ENCODE peak calls at places on chromosomes 11 and 22, in seven cellular contexts. U is H1, C is SK-N-SH, H is HCT116, A is K562, S is GM12878, K is HepG2. M is an unnamed sample.
A peak's percentile ranks its signal among the peaks of the same experiment; 100 is the strongest.

GRCh38 chr22:24433868-24434471 is 6.6 kb downstream of the ADORA2A start:
- DNase-seq in U (no peak), C (peak; percentile 18), H (no peak), A (no peak), S (peak; percentile 90), K (no peak), M (no peak)

GRCh38 chr11:55847453-55847852 is 8.9 kb downstream of the OR5D16 start:
- DNase-seq in U (no peak), C (no peak), H (no peak), A (no peak), S (no peak), K (no peak), M (no peak)

GRCh38 chr22:33557836-33558235 is 362.4 kb downstream of the LARGE1 start:
- DNase-seq in U (no peak), C (no peak), H (no peak), A (no peak), S (no peak), K (no peak), M (no peak)

GRCh38 chr11:2975594-2975993 is 16.5 kb downstream of the NAP1L4 start:
- DNase-seq in U (no peak), C (peak; percentile 44), H (peak; percentile 36), A (peak; percentile 37), S (no peak), K (peak; percentile 50), M (peak; percentile 69)

GRCh38 chr11:65160643-65161042 is 9.4 kb upstream of the SPDYC start:
- DNase-seq in U (no peak), C (no peak), H (no peak), A (no peak), S (no peak), K (no peak), M (no peak)

GRCh38 chr22:34111210-34111824 is 191.0 kb upstream of the LARGE1 start:
- DNase-seq in U (peak; percentile 59), C (peak; percentile 48), H (no peak), A (peak; percentile 11), S (no peak), K (peak; percentile 22), M (peak; percentile 56)

GRCh38 chr11:69873166-69874077 is 54.2 kb upstream of the FGF3 start:
- DNase-seq in U (no peak), C (no peak), H (no peak), A (no peak), S (no peak), K (no peak), M (no peak)

GRCh38 chr11:82854242-82854641 is 46.0 kb downstream of the PRCP start:
- DNase-seq in U (no peak), C (no peak), H (no peak), A (no peak), S (no peak), K (no peak), M (no peak)

GRCh38 chr11:12005476-12005875 is 3.0 kb downstream of the DKK3 start:
- DNase-seq in U (no peak), C (no peak), H (no peak), A (no peak), S (no peak), K (no peak), M (no peak)

GRCh38 chr11:68142441-68143309 is 21.5 kb upstream of the CHKA start:
- DNase-seq in U (no peak), C (no peak), H (no peak), A (no peak), S (no peak), K (no peak), M (no peak)

GRCh38 chr11:71352226-71352625 is 96.0 kb downstream of the DHCR7 start:
- DNase-seq in U (no peak), C (no peak), H (no peak), A (no peak), S (no peak), K (no peak), M (no peak)

GRCh38 chr22:47563406-47564157 is 801.1 kb downstream of the TBC1D22A start:
- DNase-seq in U (no peak), C (no peak), H (no peak), A (no peak), S (no peak), K (no peak), M (no peak)

GRCh38 chr11:106426696-106427095 is 349.2 kb downstream of the AASDHPPT start:
- DNase-seq in U (no peak), C (no peak), H (no peak), A (no peak), S (no peak), K (no peak), M (no peak)

GRCh38 chr22:39229688-39230260 is 15.0 kb downstream of the PDGFB start:
- DNase-seq in U (no peak), C (no peak), H (no peak), A (no peak), S (no peak), K (no peak), M (no peak)

GRCh38 chr22:39229075-39229474 is 15.7 kb downstream of the PDGFB start:
- DNase-seq in U (no peak), C (no peak), H (no peak), A (no peak), S (no peak), K (no peak), M (no peak)

GRCh38 chr22:39232246-39232645 is 12.5 kb downstream of the PDGFB start:
- DNase-seq in U (no peak), C (no peak), H (no peak), A (no peak), S (no peak), K (no peak), M (peak; percentile 38)

GRCh38 chr22:39231197-39231950 is 13.4 kb downstream of the PDGFB start:
- DNase-seq in U (no peak), C (no peak), H (no peak), A (no peak), S (no peak), K (no peak), M (no peak)

GRCh38 chr22:39230261-39231196 is 14.3 kb downstream of the PDGFB start:
- DNase-seq in U (peak; percentile 81), C (no peak), H (no peak), A (no peak), S (no peak), K (peak; percentile 90), M (no peak)
- TF ChIP-seq JUND in U (peak; percentile 3), C (no peak), H (no peak), A (no peak), S (no peak), K (no peak), M (no peak)

DNA sequence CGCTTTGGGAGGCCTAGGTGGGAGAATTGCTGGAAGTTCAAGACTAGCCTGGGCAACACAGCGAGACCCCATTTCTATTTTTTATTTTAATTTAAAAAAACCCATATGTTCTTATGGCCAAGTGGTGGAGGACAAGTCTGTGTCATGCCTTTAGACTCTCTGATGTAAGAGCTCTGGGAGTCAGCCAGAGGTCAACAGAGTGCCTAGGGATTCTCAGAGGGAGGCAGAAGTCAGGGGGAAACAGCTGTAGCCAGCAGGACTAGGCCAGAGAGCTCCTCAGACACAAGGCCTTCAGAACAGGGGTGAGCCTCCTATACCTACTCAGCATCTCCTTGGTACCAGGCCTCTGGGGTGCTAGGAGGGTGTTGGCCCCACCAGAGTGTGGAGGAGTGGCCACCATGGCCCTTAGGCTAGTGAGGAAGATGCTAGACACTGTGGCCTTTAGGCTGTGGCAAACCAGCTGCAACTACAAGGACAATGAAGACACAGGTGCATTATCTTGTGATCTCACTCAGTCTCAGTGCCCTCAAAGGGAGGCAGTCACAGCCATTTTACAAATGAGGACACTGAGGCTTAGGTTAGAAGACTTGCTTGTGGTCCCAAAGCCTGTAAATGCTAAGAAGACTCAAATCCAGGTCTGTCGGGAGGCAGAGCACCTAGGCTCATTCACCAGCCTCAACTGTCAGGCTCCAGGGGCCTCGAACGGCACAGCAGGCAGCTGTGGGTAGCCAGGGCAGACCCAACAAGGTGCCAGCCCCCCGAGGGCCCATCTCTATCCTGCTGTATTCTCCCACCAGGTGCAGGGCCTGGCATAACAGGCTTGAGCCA is 5.0 kb downstream of the ZP1 start:
- DNase-seq in U (no peak), C (peak; percentile 12), H (no peak), A (no peak), S (no peak), K (no peak), M (no peak)
- TF ChIP-seq JUND in U (no peak), C (no peak), H (no peak), A (no peak), S (no peak), K (no peak), M (no peak)

GRCh38 chr11:27390318-27390958 is 27.4 kb upstream of the CCDC34 start:
- DNase-seq in U (no peak), C (no peak), H (no peak), A (no peak), S (no peak), K (no peak), M (no peak)

GRCh38 chr11:27390959-27391326 is 27.9 kb upstream of the CCDC34 start:
- DNase-seq in U (no peak), C (no peak), H (no peak), A (no peak), S (no peak), K (no peak), M (no peak)

GRCh38 chr11:27391336-27392015 is 28.5 kb upstream of the CCDC34 start:
- DNase-seq in U (no peak), C (no peak), H (peak; percentile 3), A (peak; percentile 19), S (no peak), K (no peak), M (no peak)

GRCh38 chr11:27392278-27392677 is 29.3 kb upstream of the CCDC34 start:
- DNase-seq in U (no peak), C (no peak), H (no peak), A (no peak), S (no peak), K (no peak), M (no peak)

DNA sequence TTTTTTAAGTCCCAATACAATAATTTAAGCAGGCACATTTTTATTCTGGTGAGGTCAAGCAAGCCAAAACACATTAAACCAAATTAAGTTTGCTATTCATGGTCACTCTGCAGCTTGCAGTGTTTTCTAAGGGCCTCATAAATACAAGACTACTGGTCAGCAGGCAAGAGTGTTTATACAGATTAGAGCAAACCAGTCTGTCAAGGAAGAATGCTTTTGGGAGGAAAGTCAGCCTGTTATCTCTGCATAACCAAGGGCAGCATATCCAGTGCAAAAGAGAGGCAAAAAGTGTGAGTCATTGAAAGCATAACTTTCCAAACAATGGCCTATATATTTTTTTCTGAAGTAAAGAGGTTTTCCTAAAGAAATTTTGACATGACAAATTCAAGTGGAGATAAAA is 29.7 kb upstream of the CCDC34 start:
- DNase-seq in U (no peak), C (no peak), H (no peak), A (peak; percentile 70), S (no peak), K (peak; percentile 66), M (no peak)
- TF ChIP-seq JUND in U (no peak), C (peak; percentile 58), H (no peak), A (peak; percentile 94), S (no peak), K (no peak), M (no peak)

GRCh38 chr22:23063539-23064380 is 6.6 kb upstream of the GNAZ start:
- DNase-seq in U (peak; percentile 39), C (peak; percentile 2), H (no peak), A (no peak), S (no peak), K (no peak), M (no peak)

GRCh38 chr22:23062616-23063538 is 7.4 kb upstream of the GNAZ start:
- DNase-seq in U (no peak), C (peak; percentile 5), H (no peak), A (no peak), S (no peak), K (no peak), M (no peak)

GRCh38 chr22:23065495-23066122 is 4.7 kb upstream of the GNAZ start:
- DNase-seq in U (no peak), C (peak; percentile 10), H (no peak), A (no peak), S (no peak), K (no peak), M (no peak)

GRCh38 chr22:23065069-23065451 is 5.3 kb upstream of the GNAZ start:
- DNase-seq in U (no peak), C (peak; percentile 3), H (no peak), A (no peak), S (no peak), K (no peak), M (no peak)

GRCh38 chr22:23064381-23065068 is 5.8 kb upstream of the GNAZ start:
- DNase-seq in U (peak; percentile 39), C (peak; percentile 3), H (no peak), A (no peak), S (no peak), K (no peak), M (no peak)
- TF ChIP-seq JUND in U (no peak), C (no peak), H (no peak), A (no peak), S (no peak), K (no peak), M (no peak)